ENCODE peak calls at places on chromosomes 16 and 17, in seven cellular contexts. R is heart right ventricle, Y is astrocyte of the cerebellum, H is AG04450, W is GM12864, M is GM06990, C is cardiac fibroblast. S is an unnamed sample.
A peak's percentile ranks its signal among the peaks of the same experiment; 100 is the strongest.

GRCh38 chr17:61627658-61628057 is 36.6 kb upstream of the NACA2 start:
- DNase-seq in Y (no peak), C (no peak), W (no peak), R (no peak), M (no peak), H (no peak), S (no peak)

GRCh38 chr17:77496401-77496801 is 355.6 kb downstream of the SEC14L1 start:
- DNase-seq in W (no peak), C (no peak), M (peak; percentile 5), R (no peak), Y (no peak), H (no peak), S (no peak)

GRCh38 chr16:23757937-23758619 is 3.3 kb downstream of the CHP2 start:
- DNase-seq in Y (no peak), C (no peak), H (no peak), W (no peak), M (no peak), R (no peak), S (no peak)

GRCh38 chr17:66952031-66952524 is 12.4 kb upstream of the CACNG4 start:
- DNase-seq in H (peak; percentile 88), Y (peak; percentile 94), C (peak; percentile 94), M (no peak), W (no peak), R (no peak), S (peak; percentile 78)

GRCh38 chr17:77424585-77425344 is 284.0 kb downstream of the SEC14L1 start:
- DNase-seq in R (peak; percentile 95), H (peak; percentile 90), M (no peak), C (peak; percentile 97), W (no peak), Y (peak; percentile 78), S (peak; percentile 99)

GRCh38 chr17:76381633-76382304 is 2.6 kb upstream of the SPHK1 start:
- DNase-seq in M (no peak), Y (no peak), R (peak; percentile 51), H (no peak), W (no peak), C (no peak), S (no peak)

GRCh38 chr17:63544467-63545301 is 5.6 kb upstream of the DCAF7 start:
- DNase-seq in Y (no peak), C (no peak), R (no peak), H (no peak), M (no peak), W (no peak), S (no peak)

GRCh38 chr16:13013043-13013442 is 111.6 kb downstream of the SHISA9 start:
- DNase-seq in C (no peak), W (no peak), M (no peak), Y (no peak), R (no peak), H (no peak), S (no peak)

GRCh38 chr17:76491271-76492184 is 9.7 kb downstream of the RHBDF2 start:
- DNase-seq in Y (no peak), C (no peak), W (no peak), H (no peak), R (no peak), M (no peak), S (no peak)

GRCh38 chr17:61897548-61898180 is 30.1 kb downstream of the INTS2 start:
- DNase-seq in M (no peak), Y (no peak), R (no peak), W (no peak), H (no peak), C (no peak), S (no peak)

GRCh38 chr17:83072600-83073358 is 6.6 kb upstream of the METRNL start:
- DNase-seq in C (no peak), M (no peak), H (no peak), Y (no peak), W (no peak), R (no peak), S (no peak)

GRCh38 chr16:89602273-89602951 is 11.0 kb upstream of the DPEP1 start:
- DNase-seq in C (peak; percentile 83), M (no peak), Y (no peak), W (no peak), H (peak; percentile 72), R (peak; percentile 29), S (peak; percentile 86)

GRCh38 chr16:12917653-12918052 is 16.3 kb downstream of the SHISA9 start:
- DNase-seq in W (no peak), M (no peak), H (no peak), R (no peak), C (no peak), Y (peak; percentile 50), S (peak; percentile 15)

GRCh38 chr16:8505327-8505991 is 84.9 kb downstream of the TMEM114 start:
- DNase-seq in R (no peak), M (no peak), H (no peak), Y (no peak), W (no peak), C (no peak), S (no peak)

GRCh38 chr16:23784811-23785447 is 30.1 kb downstream of the CHP2 start:
- DNase-seq in Y (no peak), W (no peak), R (no peak), C (peak; percentile 47), H (no peak), M (no peak), S (peak; percentile 1)

GRCh38 chr17:2837147-2837561 is 40.9 kb downstream of the RAP1GAP2 start:
- DNase-seq in M (peak; percentile 50), W (no peak), R (no peak), C (no peak), H (no peak), Y (no peak), S (no peak)

GRCh38 chr17:45784293-45784582 is at the start of gene CRHR1:
- DNase-seq in W (no peak), H (no peak), R (no peak), M (no peak), C (no peak), Y (no peak), S (no peak)

GRCh38 chr16:73202176-73202729 is 154.3 kb upstream of the ZFHX3 start:
- DNase-seq in H (peak; percentile 93), W (no peak), M (no peak), Y (peak; percentile 92), R (no peak), C (peak; percentile 93), S (peak; percentile 98)

GRCh38 chr17:72602517-72603345 is 481.9 kb downstream of the SOX9 start:
- DNase-seq in C (peak; percentile 92), W (no peak), H (no peak), R (no peak), M (no peak), Y (no peak), S (peak; percentile 60)

GRCh38 chr16:49027420-49027819 is 254.2 kb downstream of the CBLN1 start:
- DNase-seq in R (no peak), H (no peak), M (no peak), C (no peak), W (no peak), Y (no peak), S (no peak)

GRCh38 chr16:14013571-14014283 is 57.4 kb upstream of the MRTFB start:
- DNase-seq in R (peak; percentile 50), H (peak; percentile 86), Y (peak; percentile 88), W (no peak), M (no peak), C (peak; percentile 87), S (peak; percentile 97)

GRCh38 chr17:8237175-8237574 is 10.7 kb downstream of the CTC1 start:
- DNase-seq in R (no peak), H (no peak), Y (no peak), M (no peak), W (no peak), C (no peak), S (no peak)

GRCh38 chr17:2708585-2709172 is 2.9 kb downstream of the CLUH start:
- DNase-seq in R (no peak), H (no peak), W (no peak), C (no peak), Y (no peak), M (no peak), S (no peak)

GRCh38 chr16:58801838-58802237 is 67.7 kb upstream of the GOT2 start:
- DNase-seq in R (no peak), H (no peak), M (no peak), C (no peak), W (no peak), Y (no peak), S (no peak)

GRCh38 chr17:70169707-70170597 is 620 bp downstream of the KCNJ2 start:
- DNase-seq in M (no peak), R (no peak), Y (no peak), W (no peak), H (no peak), C (peak; percentile 68), S (no peak)

GRCh38 chr16:80518436-80518835 is 22.4 kb upstream of the DYNLRB2 start:
- DNase-seq in R (no peak), C (peak; percentile 13), W (peak; percentile 34), Y (no peak), M (peak; percentile 9), H (no peak), S (no peak)

GRCh38 chr17:34979650-34980352 is 511 bp upstream of the LIG3 start:
- DNase-seq in Y (no peak), R (no peak), C (peak; percentile 28), M (no peak), W (no peak), H (no peak), S (no peak)

GRCh38 chr17:64747938-64748540 is 85.9 kb upstream of the SMURF2 start:
- DNase-seq in H (peak; percentile 11), M (no peak), C (peak; percentile 76), W (no peak), R (no peak), Y (no peak), S (no peak)

GRCh38 chr17:57130708-57131461 is 45.8 kb downstream of the AKAP1 start:
- DNase-seq in H (peak; percentile 46), M (peak; percentile 38), W (peak; percentile 48), R (peak; percentile 88), Y (peak; percentile 55), C (peak; percentile 83), S (peak; percentile 70)

GRCh38 chr16:2196162-2196980 is at the start of gene CASKIN1:
- DNase-seq in Y (no peak), M (no peak), W (no peak), C (no peak), H (no peak), R (no peak), S (peak; percentile 55)
- H3K4me3 ChIP-seq in Y (peak within 1 kb of the TSS; percentile 21), M (peak within 1 kb of the TSS; percentile 18), W (no peak within 1 kb of the TSS), C (peak within 1 kb of the TSS; percentile 28), H (peak within 1 kb of the TSS; percentile 44), R (peak within 1 kb of the TSS; percentile 41), S (no peak within 1 kb of the TSS)

DNA sequence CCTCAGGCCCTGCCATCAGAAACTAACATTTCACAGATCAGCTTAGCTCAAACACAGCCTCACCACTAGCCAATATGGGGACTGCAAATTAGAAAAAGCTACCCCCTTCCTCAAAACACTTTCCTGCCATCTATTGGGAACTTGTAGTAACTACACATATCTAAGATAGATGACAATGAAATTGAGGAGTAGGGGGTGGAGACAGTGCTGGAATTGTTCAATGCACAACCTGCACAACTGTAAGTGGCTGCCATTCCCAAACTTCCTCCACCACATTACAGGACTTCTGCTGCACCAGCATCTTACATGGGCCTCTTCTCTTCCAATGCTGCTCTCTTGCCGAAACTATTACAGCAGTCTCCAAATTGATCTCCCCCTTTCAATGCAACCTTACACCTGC is 21.8 kb downstream of the AIPL1 start:
- DNase-seq in M (no peak), R (no peak), W (no peak), Y (peak; percentile 15), C (peak; percentile 49), H (no peak), S (peak; percentile 70)
- TF ChIP-seq CTCF in M (peak; percentile 48), R (peak; percentile 45), W (peak; percentile 60), Y (peak; percentile 50), C (peak; percentile 47), H (peak; percentile 58), S (peak; percentile 29)

GRCh38 chr17:16516594-16517018 is 24.6 kb upstream of the LRRC75A start:
- DNase-seq in R (peak; percentile 49), M (no peak), C (peak; percentile 67), W (no peak), Y (peak; percentile 43), H (peak; percentile 29), S (peak; percentile 62)
- H3K4me3 ChIP-seq in R (peak overlapping the region; percentile 32), M (no peak overlapping the region), C (peak overlapping the region; percentile 26), W (no peak overlapping the region), Y (peak overlapping the region; percentile 16), H (peak overlapping the region; percentile 20), S (peak overlapping the region; percentile 26)

GRCh38 chr17:51636291-51636690 is 375.9 kb downstream of the UTP18 start:
- DNase-seq in H (no peak), C (no peak), R (no peak), W (no peak), M (no peak), Y (no peak), S (no peak)
- TF ChIP-seq CTCF in H (no peak), C (no peak), R (no peak), W (no peak), M (no peak), Y (no peak), S (no peak)